ENCODE peak calls at places on chromosome 16, in four cellular contexts. One of them, this sample, is unnamed.

GRCh38 chr16:50309527-50310307 is 43.4 kb downstream of the ADCY7 start:
- DNase-seq in dermis blood vessel endothelial cell: no peak
- DNase-seq in CD8-positive, alpha-beta memory T cell: no peak
- DNase-seq in HTR-8/SVneo: peak
- DNase-seq in this sample: no peak

GRCh38 chr16:83743720-83744119 is 64.1 kb upstream of the HSBP1 start:
- DNase-seq in dermis blood vessel endothelial cell: no peak
- DNase-seq in CD8-positive, alpha-beta memory T cell: no peak
- DNase-seq in HTR-8/SVneo: no peak
- DNase-seq in this sample: no peak

GRCh38 chr16:11501583-11502138 is 85.1 kb downstream of the LITAF start:
- DNase-seq in dermis blood vessel endothelial cell: no peak
- DNase-seq in CD8-positive, alpha-beta memory T cell: no peak
- DNase-seq in HTR-8/SVneo: no peak
- DNase-seq in this sample: no peak

GRCh38 chr16:63943568-63943967 is 1178.3 kb downstream of the CDH11 start:
- DNase-seq in dermis blood vessel endothelial cell: no peak
- DNase-seq in CD8-positive, alpha-beta memory T cell: no peak
- DNase-seq in HTR-8/SVneo: no peak
- DNase-seq in this sample: no peak

GRCh38 chr16:53449816-53450517 is 15.7 kb downstream of the RBL2 start:
- DNase-seq in dermis blood vessel endothelial cell: no peak
- DNase-seq in CD8-positive, alpha-beta memory T cell: no peak
- DNase-seq in HTR-8/SVneo: no peak
- DNase-seq in this sample: no peak

GRCh38 chr16:30740364-30741251 is 7.6 kb upstream of the PHKG2 start:
- DNase-seq in dermis blood vessel endothelial cell: peak
- DNase-seq in CD8-positive, alpha-beta memory T cell: no peak
- DNase-seq in HTR-8/SVneo: peak
- DNase-seq in this sample: peak

GRCh38 chr16:50505714-50506542 is 42.3 kb upstream of the NKD1 start:
- DNase-seq in dermis blood vessel endothelial cell: no peak
- DNase-seq in CD8-positive, alpha-beta memory T cell: no peak
- DNase-seq in HTR-8/SVneo: no peak
- DNase-seq in this sample: peak

GRCh38 chr16:86503830-86504229 is 6.5 kb upstream of the FOXF1 start:
- DNase-seq in dermis blood vessel endothelial cell: no peak
- DNase-seq in CD8-positive, alpha-beta memory T cell: no peak
- DNase-seq in HTR-8/SVneo: no peak
- DNase-seq in this sample: no peak

GRCh38 chr16:4847774-4848587 is 700 bp downstream of the UBN1 start:
- DNase-seq in dermis blood vessel endothelial cell: peak
- DNase-seq in CD8-positive, alpha-beta memory T cell: peak
- DNase-seq in HTR-8/SVneo: peak
- DNase-seq in this sample: peak

GRCh38 chr16:83956336-83957289 is 3.6 kb downstream of the OSGIN1 start:
- DNase-seq in dermis blood vessel endothelial cell: peak
- DNase-seq in CD8-positive, alpha-beta memory T cell: peak
- DNase-seq in HTR-8/SVneo: peak
- DNase-seq in this sample: peak

GRCh38 chr16:67191410-67191994 is 453 bp upstream of the E2F4 start:
- DNase-seq in dermis blood vessel endothelial cell: no peak
- DNase-seq in CD8-positive, alpha-beta memory T cell: no peak
- DNase-seq in HTR-8/SVneo: no peak
- DNase-seq in this sample: no peak

GRCh38 chr16:58732545-58733247 is 1.4 kb downstream of the GOT2 start:
- DNase-seq in dermis blood vessel endothelial cell: peak
- DNase-seq in CD8-positive, alpha-beta memory T cell: no peak
- DNase-seq in HTR-8/SVneo: no peak
- DNase-seq in this sample: no peak

GRCh38 chr16:75244225-75244792 is 7.1 kb downstream of the BCAR1 start:
- DNase-seq in dermis blood vessel endothelial cell: peak
- DNase-seq in CD8-positive, alpha-beta memory T cell: no peak
- DNase-seq in HTR-8/SVneo: no peak
- DNase-seq in this sample: peak

This sample was measured in heart right ventricle.